ENCODE peak calls at places on chromosomes 3 and 15, in seven cellular contexts. Q, K, H, R, L, J and B are unnamed samples. For H3K4me1, the result is how much of the 10 kb centered on the place peaks cover.

GRCh38 chr3:55549172-55549571 is 62.1 kb upstream of the WNT5A start:
- DNase-seq in Q (peak), K (peak), H (no peak), R (no peak), L (no peak), J (peak), B (no peak)

GRCh38 chr3:189967254-189967865 is 153.3 kb downstream of the P3H2 start:
- DNase-seq in Q (peak), K (peak), H (no peak), R (no peak), L (no peak), J (peak), B (peak)

GRCh38 chr3:150240891-150241290 is 167.2 kb upstream of the TSC22D2 start:
- DNase-seq in Q (no peak), K (no peak), H (no peak), R (no peak), L (no peak), J (no peak), B (no peak)

GRCh38 chr3:71456826-71457225 is 126.7 kb downstream of the FOXP1 start:
- DNase-seq in Q (peak), K (no peak), H (no peak), R (no peak), L (no peak), J (no peak), B (no peak)

GRCh38 chr15:51240066-51240465 is 98.3 kb downstream of the CYP19A1 start:
- DNase-seq in Q (no peak), K (no peak), H (no peak), R (no peak), L (no peak), J (no peak), B (no peak)

GRCh38 chr3:195703776-195704175 is 17.0 kb upstream of the MUC20 start:
- DNase-seq in Q (no peak), K (no peak), H (no peak), R (no peak), L (no peak), J (no peak), B (no peak)

GRCh38 chr15:60552224-60552623 is 73.3 kb upstream of the ICE2 start:
- DNase-seq in Q (no peak), K (no peak), H (no peak), R (no peak), L (no peak), J (no peak), B (no peak)

GRCh38 chr3:121075191-121075590 is 167.2 kb downstream of the STXBP5L start:
- DNase-seq in Q (no peak), K (no peak), H (no peak), R (no peak), L (no peak), J (no peak), B (no peak)

GRCh38 chr3:134869153-134869726 is 74.2 kb downstream of the EPHB1 start:
- DNase-seq in Q (no peak), K (no peak), H (no peak), R (no peak), L (no peak), J (no peak), B (no peak)

GRCh38 chr15:80076321-80077318 is 17.1 kb downstream of the ZFAND6 start:
- DNase-seq in Q (peak), K (no peak), H (no peak), R (no peak), L (no peak), J (no peak), B (no peak)

GRCh38 chr3:178353292-178353814 is 182.9 kb upstream of the KCNMB2 start:
- DNase-seq in Q (peak), K (no peak), H (no peak), R (no peak), L (no peak), J (peak), B (no peak)

GRCh38 chr3:48068886-48069285 is 52.7 kb upstream of the MAP4 start:
- DNase-seq in Q (no peak), K (no peak), H (no peak), R (no peak), L (no peak), J (no peak), B (no peak)

GRCh38 chr3:130312374-130312773 is 33.1 kb upstream of the COL6A5 start:
- DNase-seq in Q (no peak), K (no peak), H (no peak), R (no peak), L (no peak), J (no peak), B (no peak)

GRCh38 chr15:70266412-70267089 is 168.8 kb upstream of the TLE3 start:
- DNase-seq in Q (no peak), K (no peak), H (peak), R (no peak), L (peak), J (no peak), B (peak)

GRCh38 chr3:9301798-9302197 is 52.4 kb upstream of the SRGAP3 start:
- DNase-seq in Q (no peak), K (no peak), H (no peak), R (no peak), L (no peak), J (no peak), B (no peak)

GRCh38 chr15:52080031-52080430 is 32.5 kb downstream of the BCL2L10 start:
- DNase-seq in Q (no peak), K (no peak), H (no peak), R (no peak), L (no peak), J (no peak), B (no peak)

GRCh38 chr3:141680620-141681389 is 57.3 kb upstream of the RNF7 start:
- DNase-seq in Q (peak), K (no peak), H (no peak), R (peak), L (peak), J (peak), B (no peak)

GRCh38 chr3:119600732-119601131 is 3.0 kb downstream of the PLA1A start:
- DNase-seq in Q (no peak), K (peak), H (no peak), R (peak), L (no peak), J (peak), B (no peak)

GRCh38 chr3:97911459-97911858 is 60.8 kb downstream of the RIOX2 start:
- DNase-seq in Q (no peak), K (no peak), H (no peak), R (no peak), L (no peak), J (no peak), B (no peak)

GRCh38 chr15:77577350-77577749 is 55.4 kb downstream of the LINGO1 start:
- DNase-seq in Q (no peak), K (peak), H (no peak), R (no peak), L (no peak), J (peak), B (no peak)

GRCh38 chr3:20075197-20075596 is 35.0 kb downstream of the KAT2B start:
- DNase-seq in Q (no peak), K (no peak), H (no peak), R (no peak), L (no peak), J (no peak), B (no peak)

GRCh38 chr3:23435318-23435717 is 232.2 kb downstream of the UBE2E2 start:
- DNase-seq in Q (no peak), K (no peak), H (no peak), R (peak), L (no peak), J (no peak), B (no peak)

GRCh38 chr15:41651373-41651772 is 8.8 kb upstream of the MGA start:
- DNase-seq in Q (no peak), K (no peak), H (no peak), R (no peak), L (no peak), J (no peak), B (no peak)

GRCh38 chr15:64288577-64288976 is 67.4 kb downstream of the CSNK1G1 start:
- DNase-seq in Q (peak), K (no peak), H (no peak), R (no peak), L (no peak), J (no peak), B (no peak)

GRCh38 chr3:126101521-126101982 is 17.6 kb upstream of the SLC41A3 start:
- DNase-seq in Q (no peak), K (no peak), H (no peak), R (no peak), L (no peak), J (no peak), B (no peak)

GRCh38 chr3:190585771-190586630 is 72.1 kb downstream of the IL1RAP start:
- DNase-seq in Q (peak), K (peak), H (no peak), R (peak), L (no peak), J (peak), B (no peak)

GRCh38 chr3:182357928-182358327 is 435.4 kb upstream of the ATP11B start:
- DNase-seq in Q (no peak), K (peak), H (no peak), R (no peak), L (no peak), J (no peak), B (no peak)

GRCh38 chr15:55742498-55742926 is 440 bp downstream of the PRTG start:
- DNase-seq in Q (peak), K (peak), H (no peak), R (no peak), L (no peak), J (no peak), B (peak)

GRCh38 chr3:179264456-179264855 is 13.5 kb upstream of the KCNMB3 start:
- DNase-seq in Q (no peak), K (no peak), H (no peak), R (no peak), L (no peak), J (no peak), B (no peak)

GRCh38 chr3:151096697-151097096 is 11.2 kb downstream of the MED12L start:
- DNase-seq in Q (no peak), K (no peak), H (no peak), R (no peak), L (no peak), J (no peak), B (no peak)

GRCh38 chr3:23873941-23874340 is 42.8 kb downstream of the NKIRAS1 start:
- DNase-seq in Q (peak), K (no peak), H (no peak), R (no peak), L (no peak), J (no peak), B (no peak)

GRCh38 chr3:150759319-150759718 is 3.6 kb downstream of the SIAH2 start:
- DNase-seq in Q (no peak), K (no peak), H (no peak), R (no peak), L (no peak), J (no peak), B (no peak)

GRCh38 chr15:25134546-25134945 is 179.8 kb downstream of the SNRPN start:
- DNase-seq in Q (peak), K (peak), H (no peak), R (no peak), L (no peak), J (no peak), B (no peak)

GRCh38 chr3:144963810-144964209 is 992.2 kb downstream of the DIPK2A start:
- DNase-seq in Q (no peak), K (no peak), H (no peak), R (no peak), L (no peak), J (no peak), B (no peak)

GRCh38 chr3:106826861-106827311 is 550.4 kb upstream of the CCDC54 start:
- DNase-seq in Q (no peak), K (no peak), H (no peak), R (no peak), L (no peak), J (peak), B (no peak)

DNA sequence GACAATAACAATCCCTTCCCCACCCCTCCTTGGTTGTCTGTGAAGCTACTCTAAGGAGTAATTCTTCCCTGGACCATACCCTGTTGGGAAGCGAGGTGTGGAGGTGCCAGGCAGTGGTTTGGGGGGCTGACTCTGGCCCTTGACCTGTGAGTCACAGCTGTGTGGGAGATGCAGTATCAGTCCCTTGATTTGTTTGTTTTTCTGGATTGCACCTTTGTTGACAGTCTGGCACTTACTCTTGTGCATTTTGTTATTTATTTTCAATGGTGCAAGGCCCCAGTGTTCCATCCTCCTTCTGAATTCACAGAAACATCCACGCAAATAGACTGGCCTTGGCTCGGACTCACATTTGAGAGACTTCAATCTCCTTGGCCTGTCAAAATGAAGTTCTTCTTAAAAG is 29.7 kb downstream of the TMEM45A start:
- DNase-seq in Q (no peak), K (no peak), H (no peak), R (no peak), L (no peak), J (no peak), B (no peak)
- H3K4me1 ChIP-seq in Q (under half), K (under half), H (under half), R (under half), L (under half), J (under half), B (under half)

GRCh38 chr3:156030735-156031134 is 89.6 kb upstream of the KCNAB1 start:
- DNase-seq in Q (no peak), K (no peak), H (no peak), R (no peak), L (no peak), J (no peak), B (no peak)
- TF ChIP-seq CTCF in Q (no peak), K (no peak), H (no peak), R (no peak), L (no peak), J (no peak), B (no peak)

GRCh38 chr15:59330649-59331048 is 42.0 kb downstream of the MYO1E start:
- DNase-seq in Q (no peak), K (no peak), H (no peak), R (no peak), L (no peak), J (no peak), B (no peak)

GRCh38 chr15:59334063-59334415 is 38.6 kb downstream of the MYO1E start:
- DNase-seq in Q (no peak), K (no peak), H (no peak), R (no peak), L (no peak), J (no peak), B (no peak)

GRCh38 chr15:59335197-59335786 is 37.4 kb downstream of the MYO1E start:
- DNase-seq in Q (no peak), K (no peak), H (no peak), R (no peak), L (no peak), J (no peak), B (no peak)

GRCh38 chr15:59332009-59332408 is 40.7 kb downstream of the MYO1E start:
- DNase-seq in Q (no peak), K (no peak), H (no peak), R (no peak), L (no peak), J (no peak), B (no peak)

GRCh38 chr15:59333401-59334062 is 39.1 kb downstream of the MYO1E start:
- DNase-seq in Q (no peak), K (no peak), H (no peak), R (no peak), L (no peak), J (no peak), B (no peak)
- H3K4me1 ChIP-seq in Q (under half), K (under half), H (under half), R (under half), L (under half), J (under half), B (under half)

DNA sequence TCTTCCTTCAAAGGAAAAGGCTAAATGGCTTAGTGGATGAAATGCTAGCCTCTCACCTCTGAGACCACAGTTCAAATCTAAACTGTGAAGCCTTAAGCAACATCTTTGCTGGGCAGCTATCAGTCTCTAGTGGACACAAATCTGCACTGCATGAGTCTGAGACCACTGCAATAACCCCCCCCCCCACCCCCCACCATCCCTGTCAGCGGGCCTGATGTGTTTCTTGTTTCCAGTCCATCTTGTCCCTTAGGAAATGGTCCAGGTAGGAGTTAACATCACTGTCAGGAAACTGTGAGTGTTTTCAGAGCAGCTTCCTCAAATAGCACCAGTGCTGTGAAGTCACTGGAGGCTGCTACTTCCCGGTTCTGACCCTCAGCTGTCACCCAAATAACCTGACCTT is 140.6 kb upstream of the TMCO5A start:
- DNase-seq in Q (no peak), K (peak), H (no peak), R (no peak), L (no peak), J (peak), B (no peak)
- TF ChIP-seq CTCF in Q (peak), K (peak), H (no peak), R (peak), L (no peak), J (peak), B (no peak)

DNA sequence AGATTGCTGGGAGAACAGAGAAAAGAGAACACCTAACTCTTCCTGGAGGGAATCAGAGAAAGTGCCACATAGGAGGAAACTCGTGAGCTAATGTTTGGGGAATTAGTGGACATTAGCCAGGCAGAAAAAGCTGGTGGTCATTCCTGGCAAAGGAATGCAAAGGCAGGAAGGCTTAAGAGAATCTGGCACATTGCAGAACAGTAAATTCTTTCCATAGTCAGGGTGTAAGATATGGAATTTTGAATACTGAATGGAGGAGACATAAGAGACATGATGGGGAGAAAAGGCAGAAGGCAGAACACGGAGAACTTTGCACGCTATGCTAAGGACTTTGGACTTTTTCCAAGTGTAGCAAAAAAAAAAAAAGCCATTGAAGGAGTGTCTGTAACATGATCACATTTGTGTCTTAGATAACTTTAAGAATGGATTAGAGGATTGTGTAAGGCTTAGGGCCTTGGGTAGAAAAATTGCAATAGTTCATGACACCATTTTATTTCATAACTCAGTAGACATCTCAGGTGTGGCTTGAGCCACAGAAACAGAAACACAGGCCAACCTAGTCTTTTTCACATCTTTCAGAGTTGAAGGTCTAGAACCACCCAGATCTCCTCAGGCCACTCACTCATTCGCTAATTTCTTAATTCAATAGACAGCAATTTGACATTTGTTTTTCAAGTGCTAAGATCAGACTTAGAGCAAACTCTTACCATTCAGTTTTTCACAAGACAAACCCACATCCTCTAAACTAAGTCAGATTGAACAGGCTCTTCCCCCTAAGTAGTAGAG is 31.2 kb upstream of the CCDC80 start:
- DNase-seq in Q (peak), K (no peak), H (no peak), R (no peak), L (no peak), J (peak), B (no peak)
- H3K4me1 ChIP-seq in Q (under half), K (under half), H (under half), R (under half), L (under half), J (under half), B (under half)

DNA sequence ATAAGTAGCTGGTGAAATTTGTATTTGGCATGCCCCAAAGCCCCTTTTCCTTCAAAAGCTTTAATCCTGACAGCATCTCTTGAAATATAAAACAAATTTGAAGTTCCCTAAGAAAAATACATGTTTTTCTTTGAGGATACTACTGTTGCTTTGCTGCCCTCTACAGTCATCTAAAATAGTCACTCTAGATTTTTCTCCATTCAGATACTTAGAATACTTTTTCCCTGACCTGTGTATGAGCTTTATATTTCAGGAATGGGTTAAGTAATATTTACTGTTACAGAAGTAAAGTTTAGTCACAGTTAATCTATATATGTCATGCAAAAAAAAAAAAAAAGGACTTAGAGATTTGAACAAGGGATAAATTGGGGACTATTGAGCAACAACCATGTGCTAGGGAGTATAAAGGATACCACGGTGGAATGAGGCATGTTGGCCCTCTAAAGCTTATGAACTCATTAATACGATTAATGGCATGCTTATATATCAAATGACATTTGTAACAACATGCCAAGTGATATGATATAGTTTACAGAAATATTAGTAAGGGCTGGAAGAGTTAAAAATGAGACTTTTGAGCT is 8.8 kb downstream of the NECTIN3 start:
- DNase-seq in Q (peak), K (peak), H (no peak), R (no peak), L (no peak), J (peak), B (no peak)
- TF ChIP-seq CTCF in Q (peak), K (peak), H (peak), R (peak), L (no peak), J (peak), B (no peak)